ENCODE peak calls at places on chromosome 11, in ten cellular contexts. X, B, Q, M, F, N, I, V, S and D are unnamed samples.

GRCh38 chr11:102849319-102849718 is 5.9 kb upstream of the MMP3 start:
- DNase-seq in S (no peak), I (no peak), F (no peak), V (no peak), B (no peak), Q (peak; percentile 74), N (no peak), M (no peak), X (no peak), D (no peak)

GRCh38 chr11:15127341-15127740 is 12.6 kb downstream of the INSC start:
- DNase-seq in M (no peak), X (no peak), N (no peak), V (no peak), Q (peak; percentile 98), F (no peak), I (no peak), S (no peak), B (no peak), D (no peak)

GRCh38 chr11:60908803-60909202 is 2.4 kb upstream of the PRPF19 start:
- DNase-seq in X (no peak), M (no peak), Q (no peak), N (no peak), V (no peak), F (no peak), S (no peak), I (no peak), B (no peak), D (no peak)

GRCh38 chr11:62707277-62707771 is at the start of the genes BSCL2 and GNG3:
- DNase-seq in X (no peak), V (peak; percentile 94), Q (no peak), B (peak; percentile 96), N (no peak), M (no peak), F (no peak), S (no peak), I (no peak), D (no peak)

GRCh38 chr11:119727523-119728081 is 1.4 kb downstream of the NECTIN1 start:
- DNase-seq in V (peak; percentile 58), X (peak; percentile 54), N (peak; percentile 63), I (no peak), S (peak; percentile 80), Q (no peak), M (no peak), F (peak; percentile 37), B (no peak), D (no peak)

GRCh38 chr11:57349491-57350274 is 11.5 kb downstream of the P2RX3 start:
- DNase-seq in N (peak; percentile 65), I (no peak), V (peak; percentile 84), M (peak; percentile 75), B (no peak), X (peak; percentile 52), S (peak; percentile 90), Q (peak; percentile 33), F (peak; percentile 74), D (peak; percentile 48)

GRCh38 chr11:72446929-72447753 is 12.8 kb upstream of the CLPB start:
- DNase-seq in I (peak; percentile 31), N (peak; percentile 80), X (peak; percentile 28), V (no peak), M (no peak), B (peak; percentile 71), Q (peak; percentile 75), S (no peak), F (no peak), D (no peak)

GRCh38 chr11:103494491-103494890 is 385.3 kb downstream of the DYNC2H1 start:
- DNase-seq in S (no peak), M (no peak), Q (peak; percentile 61), V (no peak), F (no peak), X (no peak), I (peak; percentile 37), N (no peak), B (no peak), D (no peak)